ENCODE peak calls at places on chromosomes 1 and 21, in five cellular contexts. I is mesenchymal stem cell; G is CD4-positive, alpha-beta T cell; F is A673; Y is A549. N is an unnamed sample.

GRCh38 chr1:85605519-85606413 is 25.2 kb downstream of the CCN1 start:
- DNase-seq in Y (no peak), G (no peak), I (no peak), F (peak; percentile 33), N (no peak)

GRCh38 chr1:107357381-107357780 is 216.5 kb downstream of the NTNG1 start:
- DNase-seq in G (no peak), I (no peak), F (no peak), Y (no peak), N (no peak)

GRCh38 chr1:88608139-88608943 is 75.7 kb upstream of the PKN2 start:
- DNase-seq in Y (peak; percentile 21), G (no peak), I (peak; percentile 39), F (peak; percentile 49), N (no peak)

GRCh38 chr1:39483276-39483675 is 8.2 kb upstream of the BMP8A start:
- DNase-seq in F (no peak), Y (no peak), G (no peak), I (no peak), N (no peak)

GRCh38 chr1:145979746-145980435 is 15.4 kb downstream of the POLR3GL start:
- DNase-seq in F (peak; percentile 55), I (peak; percentile 38), G (no peak), Y (no peak), N (no peak)

GRCh38 chr1:195714248-195714647 is 894.0 kb downstream of the KCNT2 start:
- DNase-seq in Y (no peak), G (no peak), I (peak; percentile 46), F (peak; percentile 9), N (no peak)

GRCh38 chr1:42877380-42877779 is 31.0 kb downstream of the ZNF691 start:
- DNase-seq in Y (no peak), G (no peak), F (no peak), I (no peak), N (no peak)

GRCh38 chr21:38228115-38228514 is 28.7 kb upstream of the KCNJ15 start:
- DNase-seq in Y (no peak), G (no peak), I (no peak), F (no peak), N (no peak)

GRCh38 chr1:224114787-224115175 is 870 bp downstream of the FBXO28 start:
- DNase-seq in I (peak; percentile 33), G (no peak), Y (no peak), F (no peak), N (no peak)

GRCh38 chr21:29175408-29176147 is 45.1 kb downstream of the MAP3K7CL start:
- DNase-seq in F (no peak), G (no peak), I (peak; percentile 77), Y (no peak), N (no peak)

GRCh38 chr1:18041107-18041506 is 66.5 kb upstream of the IGSF21 start:
- DNase-seq in G (no peak), Y (no peak), F (no peak), I (no peak), N (no peak)

GRCh38 chr1:221816899-221817298 is 75.0 kb upstream of the DUSP10 start:
- DNase-seq in F (no peak), G (no peak), Y (no peak), I (peak; percentile 92), N (no peak)

GRCh38 chr1:41314781-41315481 is 46.3 kb upstream of the FOXO6 start:
- DNase-seq in Y (no peak), I (peak; percentile 29), F (peak; percentile 45), G (no peak), N (no peak)

GRCh38 chr1:19861034-19861433 is 21.2 kb upstream of the OTUD3 start:
- DNase-seq in F (peak; percentile 47), G (no peak), Y (no peak), I (no peak), N (no peak)

GRCh38 chr1:23810818-23811420 is 10.4 kb upstream of the GALE start:
- DNase-seq in Y (no peak), F (peak; percentile 70), G (no peak), I (peak; percentile 16), N (no peak)

GRCh38 chr1:113904292-113904673 is 316 bp downstream of the AP4B1 start:
- DNase-seq in I (no peak), F (no peak), G (no peak), Y (no peak), N (no peak)

GRCh38 chr1:117942293-117942692 is 12.8 kb downstream of the WDR3 start:
- DNase-seq in F (no peak), Y (no peak), I (no peak), G (no peak), N (no peak)

GRCh38 chr1:216034506-216034905 is 388.7 kb downstream of the USH2A start:
- DNase-seq in I (peak; percentile 5), F (peak; percentile 31), Y (no peak), G (no peak), N (no peak)

GRCh38 chr21:41630249-41630648 is 122.3 kb upstream of the TMPRSS2 start:
- DNase-seq in F (peak; percentile 43), G (no peak), I (peak; percentile 91), Y (peak; percentile 85), N (no peak)

GRCh38 chr1:17893891-17894631 is 138.9 kb downstream of the ACTL8 start:
- DNase-seq in G (no peak), Y (no peak), F (no peak), I (no peak), N (no peak)

GRCh38 chr1:11913291-11913690 is 12.9 kb downstream of the KIAA2013 start:
- DNase-seq in Y (no peak), G (no peak), F (no peak), I (peak; percentile 21), N (no peak)

GRCh38 chr1:217747156-217747769 is 116.1 kb downstream of the SPATA17 start:
- DNase-seq in F (peak; percentile 46), G (no peak), Y (peak; percentile 7), I (peak; percentile 33), N (no peak)

GRCh38 chr1:30450818-30451233 is 272.6 kb downstream of the MATN1 start:
- DNase-seq in Y (no peak), F (no peak), I (no peak), G (no peak), N (no peak)

GRCh38 chr1:155125946-155126493 is 1.7 kb upstream of the EFNA1 start:
- DNase-seq in F (no peak), G (no peak), I (peak; percentile 52), Y (no peak), N (no peak)

GRCh38 chr1:222021124-222021523 is 279.2 kb upstream of the DUSP10 start:
- DNase-seq in G (no peak), Y (no peak), F (no peak), I (no peak), N (no peak)

GRCh38 chr21:25862596-25862995 is 127.8 kb downstream of the GABPA start:
- DNase-seq in Y (no peak), F (peak; percentile 56), I (peak; percentile 28), G (no peak), N (no peak)

GRCh38 chr1:191888996-191889622 is 269.2 kb upstream of the RGS18 start:
- DNase-seq in I (no peak), F (peak; percentile 17), Y (no peak), G (no peak), N (no peak)

GRCh38 chr1:212288614-212289013 is 3.4 kb downstream of the PPP2R5A start:
- DNase-seq in F (no peak), G (no peak), I (peak; percentile 56), Y (no peak), N (no peak)

GRCh38 chr1:184686540-184686939 is 68.1 kb downstream of the EDEM3 start:
- DNase-seq in F (peak; percentile 52), G (no peak), I (peak; percentile 9), Y (no peak), N (no peak)

GRCh38 chr1:244100691-244101453 is 49.8 kb downstream of the ZBTB18 start:
- DNase-seq in F (peak; percentile 23), Y (no peak), G (no peak), I (peak; percentile 57), N (no peak)

GRCh38 chr21:29237110-29238051 is 61.3 kb upstream of the BACH1 start:
- DNase-seq in F (peak; percentile 34), Y (no peak), I (no peak), G (no peak), N (no peak)

GRCh38 chr1:215603319-215603718 is 36.2 kb downstream of the KCTD3 start:
- DNase-seq in G (no peak), F (no peak), Y (no peak), I (no peak), N (no peak)

GRCh38 chr1:8409107-8409506 is 91.2 kb downstream of the SLC45A1 start:
- DNase-seq in Y (no peak), G (no peak), I (peak; percentile 90), F (peak; percentile 81), N (no peak)

GRCh38 chr21:8991968-8992621 is 1529.3 kb upstream of the TPTE start:
- DNase-seq in I (no peak), F (no peak), G (no peak), Y (no peak), N (no peak)

GRCh38 chr21:8989883-8990325 is 1531.5 kb upstream of the TPTE start:
- DNase-seq in F (no peak), Y (no peak), I (no peak), G (no peak), N (no peak)

GRCh38 chr21:8990326-8991087 is 1530.9 kb upstream of the TPTE start:
- DNase-seq in Y (no peak), G (no peak), I (no peak), F (no peak), N (no peak)

GRCh38 chr21:8992731-8993174 is 1528.6 kb upstream of the TPTE start:
- DNase-seq in G (no peak), F (no peak), I (no peak), Y (no peak), N (no peak)

GRCh38 chr21:8991088-8991907 is 1530.1 kb upstream of the TPTE start:
- DNase-seq in I (no peak), Y (no peak), G (no peak), F (no peak), N (no peak)
- H3K9me3 ChIP-seq in I (peaks cover 33% of the 10 kb centered on the region), Y (no peaks in the 10 kb centered on the region), G (peaks cover 6% of the 10 kb centered on the region), F (peaks cover 73% of the 10 kb centered on the region), N (peaks cover 4% of the 10 kb centered on the region)

DNA sequence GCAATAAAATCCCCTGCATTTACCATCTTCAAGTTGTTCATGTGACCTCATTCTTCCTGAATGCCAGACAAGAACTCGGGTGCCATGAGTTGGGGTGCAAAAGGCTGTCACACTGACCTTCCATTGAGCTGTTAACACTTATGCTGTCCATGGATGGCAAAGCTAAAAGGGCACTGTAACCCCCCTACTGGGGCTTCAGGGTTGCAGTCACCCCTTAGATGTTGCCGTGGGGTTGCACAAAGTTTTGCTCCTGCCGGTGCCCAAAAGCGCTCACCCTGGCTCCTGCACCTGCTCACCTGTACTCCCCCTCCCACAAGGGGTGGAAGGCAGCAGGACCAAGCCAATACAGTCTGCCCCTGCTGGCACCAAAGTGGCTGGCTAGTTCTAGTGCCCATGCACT is 208.2 kb downstream of the RHOU start:
- DNase-seq in G (no peak), I (no peak), Y (no peak), F (no peak), N (no peak)
- H3K9me3 ChIP-seq in G (no peaks in the 10 kb centered on the region), I (no peaks in the 10 kb centered on the region), Y (no peaks in the 10 kb centered on the region), F (no peaks in the 10 kb centered on the region), N (no peaks in the 10 kb centered on the region)

DNA sequence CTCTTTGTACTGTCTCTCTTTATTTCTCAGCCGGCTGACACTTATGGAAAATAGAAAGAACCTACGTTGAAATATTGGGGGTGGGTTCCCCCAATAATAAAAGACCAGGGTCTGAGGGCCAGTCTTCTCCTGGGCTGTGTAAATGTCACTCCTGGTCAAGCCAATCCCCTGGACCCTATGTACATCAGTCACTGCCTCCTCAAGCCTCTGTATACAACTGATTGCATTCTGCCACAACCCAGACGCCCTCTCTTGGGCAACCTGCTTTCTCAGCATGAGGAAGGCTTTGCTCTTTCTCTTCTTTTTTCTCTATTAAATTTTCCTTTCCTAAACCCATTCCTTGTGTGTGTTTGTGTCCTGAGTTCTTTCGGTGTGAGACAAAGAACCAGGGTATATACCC is 84.1 kb upstream of the SERBP1 start:
- DNase-seq in Y (no peak), G (no peak), I (no peak), F (no peak), N (no peak)
- H3K9me3 ChIP-seq in Y (no peaks in the 10 kb centered on the region), G (no peaks in the 10 kb centered on the region), I (peaks cover 5% of the 10 kb centered on the region), F (no peaks in the 10 kb centered on the region), N (no peaks in the 10 kb centered on the region)

GRCh38 chr1:152170287-152170933 is 11.4 kb upstream of the RPTN start:
- DNase-seq in G (no peak), I (no peak), F (no peak), Y (no peak), N (no peak)
- H3K9me3 ChIP-seq in G (no peaks in the 10 kb centered on the region), I (no peaks in the 10 kb centered on the region), F (no peaks in the 10 kb centered on the region), Y (no peaks in the 10 kb centered on the region), N (no peaks in the 10 kb centered on the region)

N was measured in T-helper 17 cell.